ENCODE peak calls at places on chromosomes 16 and 17, in nine cellular contexts. I is psoas muscle; V is NCI-H460; T is uterus; O is activated naive CD8-positive, alpha-beta T cell treated with anti-CD3 and anti-CD28 coated beads, Interleukin-2, amount 50 U/mL, for 16 hours; E is A673; H is WERI-Rb-1; A is HCEC 1CT; Y is T1000. U is an unnamed sample.

GRCh38 chr17:43734376-43734775 is 24.2 kb downstream of the SOST start:
- DNase-seq in H (no peak), A (peak), Y (no peak), I (no peak), E (no peak), O (no peak), T (no peak), V (no peak), U (no peak)

GRCh38 chr16:73768786-73769203 is 527.8 kb upstream of the PSMD7 start:
- DNase-seq in T (no peak), O (no peak), H (no peak), E (no peak), V (no peak), I (no peak), Y (no peak), A (no peak), U (peak)

GRCh38 chr16:53098526-53099317 is 43.9 kb downstream of the CHD9 start:
- DNase-seq in O (no peak), E (peak), H (peak), V (no peak), Y (peak), T (peak), I (peak), A (peak), U (peak)

GRCh38 chr17:72715906-72716572 is 376.4 kb downstream of the SLC39A11 start:
- DNase-seq in A (peak), E (peak), O (no peak), V (no peak), T (no peak), I (no peak), H (no peak), Y (peak), U (no peak)

GRCh38 chr17:8922923-8923322 is 42.6 kb downstream of the PIK3R5 start:
- DNase-seq in H (no peak), I (no peak), V (no peak), T (no peak), Y (no peak), E (no peak), A (no peak), O (no peak), U (no peak)

GRCh38 chr17:58398574-58399266 is 18.6 kb downstream of the RNF43 start:
- DNase-seq in Y (no peak), E (no peak), H (no peak), A (no peak), V (no peak), T (no peak), I (no peak), O (no peak), U (no peak)

GRCh38 chr17:60145006-60145935 is 4.5 kb upstream of the CA4 start:
- DNase-seq in H (peak), A (no peak), V (no peak), I (no peak), T (no peak), Y (no peak), E (no peak), O (no peak), U (no peak)

GRCh38 chr17:78748048-78748729 is 33.9 kb downstream of the CYTH1 start:
- DNase-seq in O (no peak), H (no peak), A (no peak), T (no peak), Y (no peak), I (no peak), E (no peak), V (no peak), U (no peak)

GRCh38 chr17:74792586-74792985 is 16.4 kb upstream of the NAT9 start:
- DNase-seq in Y (no peak), A (no peak), T (no peak), O (no peak), V (no peak), E (no peak), H (no peak), I (no peak), U (no peak)

GRCh38 chr17:46056800-46057304 is 57.8 kb downstream of the STH start:
- DNase-seq in O (no peak), A (peak), V (no peak), T (no peak), Y (no peak), H (no peak), E (no peak), I (no peak), U (no peak)

GRCh38 chr16:5523794-5524193 is 426.2 kb upstream of the EEF2KMT start:
- DNase-seq in V (no peak), Y (no peak), A (no peak), O (no peak), I (no peak), T (no peak), H (peak), E (peak), U (no peak)

GRCh38 chr16:67150058-67150832 is 553 bp downstream of the B3GNT9 start:
- DNase-seq in E (peak), A (peak), I (peak), V (no peak), O (no peak), Y (no peak), H (no peak), T (peak), U (peak)

GRCh38 chr16:29770250-29770929 is 7.7 kb upstream of the ZG16 start:
- DNase-seq in I (no peak), T (no peak), V (no peak), Y (no peak), E (no peak), A (no peak), O (no peak), H (no peak), U (no peak)

GRCh38 chr17:28908640-28909098 is 5.8 kb upstream of the DHRS13 start:
- DNase-seq in I (no peak), O (no peak), A (peak), Y (no peak), H (no peak), V (no peak), E (no peak), T (peak), U (peak)

GRCh38 chr17:68396226-68396780 is 61.0 kb downstream of the WIPI1 start:
- DNase-seq in E (no peak), A (no peak), Y (no peak), O (no peak), V (no peak), H (no peak), T (no peak), I (no peak), U (no peak)

GRCh38 chr17:33871720-33872535 is 383.2 kb upstream of the CCL2 start:
- DNase-seq in O (no peak), I (no peak), V (no peak), E (no peak), Y (no peak), H (no peak), T (no peak), A (no peak), U (no peak)

GRCh38 chr16:87461466-87461975 is 31.3 kb downstream of the ZCCHC14 start:
- DNase-seq in V (peak), A (peak), I (peak), T (peak), E (peak), O (no peak), H (peak), Y (no peak), U (peak)

GRCh38 chr17:28343491-28343932 is 8.0 kb downstream of the TNFAIP1 start:
- DNase-seq in E (no peak), Y (no peak), I (no peak), A (no peak), V (no peak), H (no peak), O (no peak), T (no peak), U (no peak)

GRCh38 chr17:79793924-79794304 is 3.0 kb downstream of the CBX8 start:
- DNase-seq in O (no peak), A (peak), V (no peak), E (peak), H (peak), Y (no peak), I (no peak), T (no peak), U (no peak)

GRCh38 chr17:50347087-50347893 is 1.4 kb downstream of the XYLT2 start:
- DNase-seq in T (no peak), E (no peak), V (no peak), A (no peak), Y (no peak), O (no peak), I (no peak), H (no peak), U (no peak)

GRCh38 chr17:10286324-10286723 is 86.5 kb downstream of the MYH13 start:
- DNase-seq in H (no peak), A (no peak), T (no peak), O (no peak), E (no peak), I (no peak), Y (no peak), V (no peak), U (no peak)

GRCh38 chr16:14562691-14563491 is 67.2 kb downstream of the PARN start:
- DNase-seq in E (peak), A (no peak), I (peak), H (peak), Y (no peak), V (no peak), T (no peak), O (no peak), U (no peak)

GRCh38 chr16:88343276-88343791 is 39.4 kb upstream of the ZNF469 start:
- DNase-seq in Y (no peak), H (no peak), V (no peak), T (no peak), A (no peak), O (no peak), I (no peak), E (no peak), U (no peak)

GRCh38 chr17:19004601-19005441 is at the start of gene FAM83G:
- DNase-seq in E (peak), T (peak), A (peak), V (peak), I (peak), Y (peak), O (peak), H (no peak), U (peak)

GRCh38 chr17:45823598-45823997 is 21.1 kb upstream of the SPPL2C start:
- DNase-seq in E (no peak), T (no peak), Y (no peak), I (no peak), H (no peak), O (no peak), V (no peak), A (no peak), U (no peak)

GRCh38 chr16:87498324-87499188 is 5.7 kb upstream of the ZCCHC14 start:
- DNase-seq in V (peak), T (no peak), A (no peak), O (no peak), I (no peak), E (no peak), Y (no peak), H (no peak), U (no peak)

GRCh38 chr16:852451-853185 is 52.1 kb upstream of the GNG13 start:
- DNase-seq in Y (no peak), H (no peak), E (no peak), O (no peak), I (no peak), T (no peak), A (no peak), V (no peak), U (no peak)

GRCh38 chr17:48047113-48047740 is 932 bp upstream of the NFE2L1 start:
- DNase-seq in E (no peak), Y (no peak), T (no peak), O (no peak), V (no peak), A (no peak), I (no peak), H (no peak), U (no peak)

U was measured in tibial artery.